ENCODE peak calls at places on chromosomes 12 and 14, in four cellular contexts. K, O, V and H are unnamed samples.

GRCh38 chr14:105473677-105474477 is 744 bp upstream of the CRIP2 start:
- DNase-seq in V (no peak), K (peak; percentile 98), O (peak; percentile 55), H (peak; percentile 96)

GRCh38 chr12:115051378-115051777 is 367.4 kb upstream of the TBX3 start:
- DNase-seq in V (no peak), K (no peak), O (no peak), H (no peak)

GRCh38 chr12:85568395-85569103 is 267.7 kb downstream of the RASSF9 start:
- DNase-seq in V (no peak), K (no peak), O (no peak), H (no peak)

GRCh38 chr14:100542619-100543205 is 44.5 kb downstream of the BEGAIN start:
- DNase-seq in K (no peak), O (no peak), V (no peak), H (no peak)

GRCh38 chr12:77766224-77766623 is 64.5 kb upstream of the NAV3 start:
- DNase-seq in V (no peak), K (no peak), O (no peak), H (no peak)

GRCh38 chr14:90788031-90788430 is 28.2 kb downstream of the TTC7B start:
- DNase-seq in V (no peak), O (no peak), K (no peak), H (no peak)

GRCh38 chr14:53894456-53894855 is 62.2 kb downstream of the BMP4 start:
- DNase-seq in O (peak; percentile 54), V (no peak), K (no peak), H (no peak)

GRCh38 chr12:5626146-5626545 is 194.2 kb downstream of the NTF3 start:
- DNase-seq in O (no peak), K (no peak), V (no peak), H (no peak)

GRCh38 chr14:65840786-65841185 is 428.3 kb downstream of the FUT8 start:
- DNase-seq in V (no peak), O (no peak), K (no peak), H (no peak)

GRCh38 chr12:75724913-75725312 is 213.5 kb upstream of the KRR1 start:
- DNase-seq in V (no peak), K (peak; percentile 67), O (peak; percentile 63), H (no peak)

GRCh38 chr12:15015121-15015520 is 42.3 kb downstream of the PDE6H start:
- DNase-seq in V (no peak), K (no peak), O (no peak), H (no peak)

GRCh38 chr12:97324471-97324870 is 138.1 kb upstream of the RMST start:
- DNase-seq in O (no peak), V (no peak), K (no peak), H (no peak)

GRCh38 chr12:96585977-96586376 is 96.6 kb downstream of the CFAP54 start:
- DNase-seq in K (no peak), V (no peak), O (no peak), H (no peak)

GRCh38 chr12:94150483-94151225 is 2.3 kb downstream of the PLXNC1 start:
- DNase-seq in V (no peak), O (no peak), K (no peak), H (no peak)

GRCh38 chr12:52202361-52203078 is 10.7 kb upstream of the KRT80 start:
- DNase-seq in V (no peak), O (no peak), K (no peak), H (no peak)

GRCh38 chr12:108837239-108837638 is 20.1 kb downstream of the SSH1 start:
- DNase-seq in V (no peak), O (no peak), K (no peak), H (no peak)

GRCh38 chr12:3727877-3728632 is 24.9 kb downstream of the CRACR2A start:
- DNase-seq in K (no peak), O (no peak), V (no peak), H (no peak)

GRCh38 chr12:67651380-67651695 is 2.8 kb downstream of the DYRK2 start:
- DNase-seq in V (no peak), O (no peak), K (no peak), H (no peak)

GRCh38 chr12:50786498-50787231 is 22.8 kb downstream of the ATF1 start:
- DNase-seq in V (no peak), O (peak; percentile 98), K (no peak), H (peak; percentile 95)

GRCh38 chr14:104697892-104698583 is 8.6 kb downstream of the INF2 start:
- DNase-seq in V (no peak), O (no peak), K (no peak), H (no peak)

GRCh38 chr12:52613363-52614030 is 4.9 kb downstream of the KRT73 start:
- DNase-seq in V (no peak), O (no peak), K (no peak), H (no peak)

GRCh38 chr12:112218150-112218549 is 92.8 kb downstream of the TRAFD1 start:
- DNase-seq in O (no peak), V (no peak), K (no peak), H (peak; percentile 21)

GRCh38 chr14:90168425-90169105 is 87.8 kb upstream of the PSMC1 start:
- DNase-seq in O (no peak), V (no peak), K (no peak), H (peak; percentile 75)